ENCODE peak calls at places on chromosomes 2 and 18, in seven cellular contexts. P, O, Y, X, M, F and C are unnamed samples.

GRCh38 chr2:150591901-150592300 is 104.4 kb upstream of the RND3 start:
- DNase-seq in P (no peak), O (peak; percentile 41), Y (no peak), X (peak; percentile 76), M (no peak), F (no peak), C (no peak)

GRCh38 chr18:22391571-22392359 is 25.9 kb downstream of the CTAGE1 start:
- DNase-seq in P (peak; percentile 78), O (peak; percentile 99), Y (no peak), X (peak; percentile 96), M (no peak), F (no peak), C (no peak)

GRCh38 chr2:123438277-123439050 is 586.6 kb upstream of the CNTNAP5 start:
- DNase-seq in P (no peak), O (no peak), Y (no peak), X (no peak), M (no peak), F (no peak), C (no peak)

GRCh38 chr2:172409042-172409441 is 18.3 kb upstream of the ITGA6 start:
- DNase-seq in P (no peak), O (peak; percentile 54), Y (no peak), X (no peak), M (no peak), F (no peak), C (no peak)

GRCh38 chr18:56458770-56459450 is 179.5 kb downstream of the TXNL1 start:
- DNase-seq in P (no peak), O (no peak), Y (no peak), X (no peak), M (no peak), F (no peak), C (no peak)

GRCh38 chr2:127569274-127570065 is 34.0 kb downstream of the MYO7B start:
- DNase-seq in P (no peak), O (peak; percentile 70), Y (no peak), X (peak; percentile 92), M (no peak), F (no peak), C (no peak)

GRCh38 chr2:136025057-136025973 is 39.9 kb upstream of the DARS1 start:
- DNase-seq in P (peak; percentile 65), O (no peak), Y (peak; percentile 20), X (peak; percentile 52), M (peak; percentile 96), F (no peak), C (peak; percentile 92)

GRCh38 chr2:179936654-179937053 is 70.4 kb downstream of the CWC22 start:
- DNase-seq in P (peak; percentile 45), O (peak; percentile 22), Y (no peak), X (peak; percentile 46), M (peak; percentile 84), F (no peak), C (peak; percentile 69)

GRCh38 chr2:54772110-54772509 is 48.6 kb downstream of the EML6 start:
- DNase-seq in P (no peak), O (peak; percentile 73), Y (no peak), X (peak; percentile 80), M (no peak), F (no peak), C (no peak)

GRCh38 chr18:8754995-8755955 is 49.9 kb downstream of the MTCL1 start:
- DNase-seq in P (no peak), O (peak; percentile 65), Y (no peak), X (peak; percentile 78), M (no peak), F (peak; percentile 7), C (no peak)

GRCh38 chr2:75503048-75503607 is 57.6 kb downstream of the EVA1A start:
- DNase-seq in P (no peak), O (peak; percentile 87), Y (no peak), X (peak; percentile 85), M (no peak), F (no peak), C (peak; percentile 35)

GRCh38 chr2:150403457-150403856 is 84.0 kb downstream of the RND3 start:
- DNase-seq in P (no peak), O (no peak), Y (no peak), X (peak; percentile 19), M (no peak), F (peak; percentile 23), C (no peak)

GRCh38 chr2:148619560-148620190 is 24.9 kb upstream of the EPC2 start:
- DNase-seq in P (no peak), O (no peak), Y (no peak), X (no peak), M (no peak), F (no peak), C (no peak)

GRCh38 chr18:22032392-22032961 is 136.9 kb upstream of the GATA6 start:
- DNase-seq in P (peak; percentile 44), O (peak; percentile 97), Y (no peak), X (peak; percentile 81), M (no peak), F (peak; percentile 4), C (no peak)

GRCh38 chr2:183078163-183078466 is 432 bp upstream of the DUSP19 start:
- DNase-seq in P (no peak), O (no peak), Y (no peak), X (no peak), M (peak; percentile 84), F (no peak), C (no peak)

GRCh38 chr18:38077219-38077618 is 511.6 kb upstream of the CELF4 start:
- DNase-seq in P (no peak), O (peak; percentile 1), Y (no peak), X (no peak), M (peak; percentile 40), F (no peak), C (no peak)

GRCh38 chr2:207163053-207163814 is 2.5 kb downstream of the KLF7 start:
- DNase-seq in P (no peak), O (peak; percentile 94), Y (no peak), X (peak; percentile 96), M (peak; percentile 36), F (no peak), C (no peak)

GRCh38 chr2:11901351-11902069 is 155.1 kb downstream of the LPIN1 start:
- DNase-seq in P (no peak), O (no peak), Y (no peak), X (no peak), M (peak; percentile 17), F (no peak), C (no peak)

GRCh38 chr18:3867768-3868445 is 417.9 kb downstream of the TGIF1 start:
- DNase-seq in P (no peak), O (no peak), Y (no peak), X (peak; percentile 23), M (no peak), F (no peak), C (no peak)

DNA sequence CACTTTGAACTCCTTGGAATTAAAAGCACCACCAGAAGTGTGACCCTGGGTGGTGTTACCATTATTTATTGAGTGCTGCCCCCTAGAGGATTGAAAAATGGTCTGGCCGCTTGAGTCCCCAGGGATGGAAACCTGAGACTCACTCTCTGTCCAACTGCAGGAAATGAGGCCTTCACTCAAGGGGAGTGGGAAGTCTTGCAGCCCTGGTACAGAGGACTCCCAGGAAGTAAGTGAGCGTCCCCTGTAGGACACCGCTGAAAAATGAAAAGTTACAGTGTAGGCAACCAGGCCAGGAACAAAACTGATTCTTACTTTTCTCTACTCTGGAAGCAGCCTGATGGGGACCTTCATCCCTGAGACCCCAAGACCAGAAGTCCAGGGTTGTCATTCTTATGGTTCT is 2.2 kb upstream of the NRP2 start:
- DNase-seq in P (peak; percentile 70), O (peak; percentile 77), Y (no peak), X (peak; percentile 96), M (peak; percentile 99), F (no peak), C (peak; percentile 76)
- TF ChIP-seq CTCF in P (peak; percentile 44), O (peak; percentile 69), Y (peak; percentile 39), X (no peak), M (peak; percentile 87), F (peak; percentile 78), C (peak; percentile 93)

GRCh38 chr2:2586961-2587360 is 255.9 kb upstream of the MYT1L start:
- DNase-seq in P (no peak), O (no peak), Y (no peak), X (no peak), M (no peak), F (no peak), C (no peak)

GRCh38 chr2:2588777-2589176 is 257.7 kb upstream of the MYT1L start:
- DNase-seq in P (no peak), O (no peak), Y (no peak), X (no peak), M (no peak), F (no peak), C (no peak)

GRCh38 chr2:2582998-2583545 is 252.0 kb upstream of the MYT1L start:
- DNase-seq in P (no peak), O (no peak), Y (no peak), X (no peak), M (no peak), F (no peak), C (no peak)

GRCh38 chr2:2587364-2587763 is 256.3 kb upstream of the MYT1L start:
- DNase-seq in P (no peak), O (no peak), Y (no peak), X (no peak), M (no peak), F (no peak), C (no peak)

DNA sequence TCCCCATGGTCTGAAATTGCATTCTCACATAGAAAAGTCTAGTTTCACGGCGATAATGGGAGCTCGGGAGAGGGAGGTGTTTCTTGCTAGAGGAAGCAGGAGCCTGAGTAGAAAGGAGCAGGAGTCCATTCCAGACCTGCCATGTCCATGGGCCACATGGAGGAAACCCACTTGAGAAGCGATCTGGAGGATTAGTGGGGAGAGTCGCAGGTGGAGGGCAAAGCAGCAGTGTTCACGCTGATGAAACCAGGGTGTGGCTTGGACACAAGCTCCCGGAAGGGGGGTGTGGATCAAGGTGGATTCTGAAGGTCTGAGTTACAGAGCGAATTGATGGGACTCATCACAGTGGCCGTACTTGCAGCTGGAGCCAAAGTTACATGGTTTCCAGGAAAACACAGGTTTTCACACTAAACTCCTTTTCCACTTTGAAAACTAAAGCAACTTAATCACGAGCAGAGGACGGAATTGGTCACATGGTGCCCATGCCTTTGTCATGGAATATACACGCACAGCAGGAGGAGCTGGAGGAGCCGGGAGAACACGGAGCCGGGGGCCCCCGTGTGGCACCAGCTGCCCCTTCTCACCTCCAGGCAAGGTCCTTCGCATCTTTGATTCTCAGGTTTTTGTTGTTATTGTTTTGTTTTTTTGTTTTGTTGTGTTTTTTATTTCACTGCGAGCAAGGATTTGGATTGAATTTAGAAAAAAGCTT is 255.1 kb upstream of the MYT1L start:
- DNase-seq in P (peak; percentile 12), O (no peak), Y (no peak), X (no peak), M (no peak), F (no peak), C (no peak)
- TF ChIP-seq CTCF in P (no peak), O (no peak), Y (no peak), X (no peak), M (no peak), F (no peak), C (no peak)

GRCh38 chr2:157107460-157107859 is 150.0 kb upstream of the GALNT5 start:
- DNase-seq in P (no peak), O (no peak), Y (no peak), X (peak; percentile 10), M (no peak), F (no peak), C (no peak)
- TF ChIP-seq CTCF in P (no peak), O (no peak), Y (no peak), X (no peak), M (no peak), F (no peak), C (no peak)

DNA sequence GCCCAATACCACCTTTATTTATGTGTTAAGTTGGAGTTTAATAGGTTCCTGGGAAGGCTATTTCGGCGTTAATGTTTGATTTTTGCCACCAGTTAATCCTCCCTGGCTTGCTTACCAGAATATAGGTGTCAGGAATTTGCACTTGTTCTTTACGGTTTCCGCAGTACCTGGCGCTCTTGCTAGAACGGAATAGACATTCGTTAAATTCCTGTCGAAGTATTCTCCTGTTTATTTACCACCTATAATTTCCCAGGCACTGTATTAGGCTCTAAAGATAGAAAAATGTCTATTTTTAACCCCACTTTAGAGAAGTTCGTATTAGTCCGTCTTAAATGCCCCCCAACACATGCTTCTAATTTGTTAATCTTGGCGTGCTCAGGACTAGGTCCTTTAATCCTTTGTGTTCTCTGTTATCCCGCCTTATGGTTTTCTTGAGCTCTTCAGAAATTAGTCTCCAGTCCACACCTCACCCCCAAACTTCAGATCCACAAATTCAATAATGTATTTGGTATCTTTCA is 575 bp downstream of the CCDC150 start:
- DNase-seq in P (no peak), O (no peak), Y (no peak), X (no peak), M (peak; percentile 50), F (peak; percentile 8), C (no peak)
- TF ChIP-seq CTCF in P (no peak), O (no peak), Y (no peak), X (no peak), M (no peak), F (no peak), C (no peak)